ENCODE peak calls at places on chromosome 22, in nine cellular contexts. One of them, this sample, is unnamed. For H3K36me3, the result is how much of the 10 kb centered on the place peaks cover.

GRCh38 chr22:20758688-20759087 is 15.2 kb upstream of the SERPIND1 start:
- DNase-seq in PC-9: no peak
- DNase-seq in mammary epithelial cell: no peak
- DNase-seq in HCT116: no peak
- DNase-seq in GM23248: no peak
- DNase-seq in hepatocyte: no peak
- DNase-seq in MM.1S: no peak
- DNase-seq in fibroblast of lung: no peak
- DNase-seq in PC-3: no peak
- DNase-seq in this sample: peak

GRCh38 chr22:49046546-49047305 is 780.9 kb downstream of the BRD1 start:
- DNase-seq in GM23248: no peak
- DNase-seq in PC-3: no peak
- DNase-seq in fibroblast of lung: no peak
- DNase-seq in PC-9: peak
- DNase-seq in MM.1S: peak
- DNase-seq in mammary epithelial cell: no peak
- DNase-seq in hepatocyte: peak
- DNase-seq in HCT116: peak
- DNase-seq in this sample: peak

GRCh38 chr22:30694171-30694637 is 470 bp upstream of the OSBP2 start:
- DNase-seq in GM23248: peak
- DNase-seq in mammary epithelial cell: peak
- DNase-seq in hepatocyte: peak
- DNase-seq in HCT116: peak
- DNase-seq in fibroblast of lung: peak
- DNase-seq in PC-3: peak
- DNase-seq in MM.1S: peak
- DNase-seq in PC-9: peak
- DNase-seq in this sample: peak

GRCh38 chr22:38230108-38230825 is 28.5 kb downstream of the MAFF start:
- DNase-seq in PC-3: peak
- DNase-seq in GM23248: peak
- DNase-seq in MM.1S: no peak
- DNase-seq in fibroblast of lung: no peak
- DNase-seq in HCT116: no peak
- DNase-seq in PC-9: no peak
- DNase-seq in hepatocyte: peak
- DNase-seq in mammary epithelial cell: no peak
- DNase-seq in this sample: peak

GRCh38 chr22:37492428-37493344 is 6.5 kb upstream of the MFNG start:
- DNase-seq in mammary epithelial cell: peak
- DNase-seq in HCT116: no peak
- DNase-seq in PC-9: peak
- DNase-seq in hepatocyte: no peak
- DNase-seq in PC-3: peak
- DNase-seq in GM23248: peak
- DNase-seq in fibroblast of lung: peak
- DNase-seq in MM.1S: peak
- DNase-seq in this sample: peak

GRCh38 chr22:31343235-31344191 is 2.6 kb downstream of the PATZ1 start:
- DNase-seq in MM.1S: no peak
- DNase-seq in hepatocyte: peak
- DNase-seq in HCT116: no peak
- DNase-seq in mammary epithelial cell: peak
- DNase-seq in PC-9: peak
- DNase-seq in PC-3: peak
- DNase-seq in fibroblast of lung: no peak
- DNase-seq in GM23248: no peak
- DNase-seq in this sample: peak

GRCh38 chr22:49935561-49935960 is 17.1 kb downstream of the CRELD2 start:
- DNase-seq in PC-9: no peak
- DNase-seq in hepatocyte: peak
- DNase-seq in fibroblast of lung: no peak
- DNase-seq in PC-3: no peak
- DNase-seq in MM.1S: no peak
- DNase-seq in mammary epithelial cell: no peak
- DNase-seq in HCT116: no peak
- DNase-seq in GM23248: no peak
- DNase-seq in this sample: peak

GRCh38 chr22:21936151-21936778 is 16.4 kb downstream of the PPM1F start:
- DNase-seq in hepatocyte: no peak
- DNase-seq in MM.1S: no peak
- DNase-seq in HCT116: no peak
- DNase-seq in GM23248: peak
- DNase-seq in PC-3: no peak
- DNase-seq in mammary epithelial cell: no peak
- DNase-seq in PC-9: no peak
- DNase-seq in fibroblast of lung: no peak
- DNase-seq in this sample: no peak

GRCh38 chr22:44380716-44381500 is 68.2 kb upstream of the SHISAL1 start:
- DNase-seq in PC-3: no peak
- DNase-seq in mammary epithelial cell: no peak
- DNase-seq in MM.1S: no peak
- DNase-seq in GM23248: peak
- DNase-seq in HCT116: no peak
- DNase-seq in PC-9: no peak
- DNase-seq in hepatocyte: no peak
- DNase-seq in fibroblast of lung: no peak
- DNase-seq in this sample: no peak

GRCh38 chr22:49491726-49492125 is 335.9 kb downstream of the BRD1 start:
- DNase-seq in fibroblast of lung: no peak
- DNase-seq in MM.1S: no peak
- DNase-seq in mammary epithelial cell: no peak
- DNase-seq in GM23248: no peak
- DNase-seq in PC-9: no peak
- DNase-seq in PC-3: no peak
- DNase-seq in hepatocyte: no peak
- DNase-seq in HCT116: no peak
- DNase-seq in this sample: no peak

GRCh38 chr22:37846433-37846832 is 2.3 kb upstream of the ANKRD54 start:
- DNase-seq in hepatocyte: no peak
- DNase-seq in PC-3: no peak
- DNase-seq in HCT116: no peak
- DNase-seq in mammary epithelial cell: no peak
- DNase-seq in MM.1S: no peak
- DNase-seq in PC-9: no peak
- DNase-seq in fibroblast of lung: no peak
- DNase-seq in GM23248: no peak
- DNase-seq in this sample: no peak

GRCh38 chr22:35425971-35426800 is 26.2 kb downstream of the MCM5 start:
- DNase-seq in GM23248: peak
- DNase-seq in PC-9: peak
- DNase-seq in PC-3: peak
- DNase-seq in hepatocyte: peak
- DNase-seq in MM.1S: no peak
- DNase-seq in HCT116: no peak
- DNase-seq in mammary epithelial cell: no peak
- DNase-seq in fibroblast of lung: peak
- DNase-seq in this sample: peak

GRCh38 chr22:40325315-40325714 is 21.0 kb upstream of the ADSL start:
- DNase-seq in MM.1S: no peak
- DNase-seq in GM23248: no peak
- DNase-seq in PC-3: no peak
- DNase-seq in hepatocyte: no peak
- DNase-seq in fibroblast of lung: no peak
- DNase-seq in mammary epithelial cell: no peak
- DNase-seq in PC-9: no peak
- DNase-seq in HCT116: no peak
- DNase-seq in this sample: no peak

GRCh38 chr22:36463783-36464184 is 17.7 kb downstream of the TXN2 start:
- DNase-seq in MM.1S: no peak
- DNase-seq in GM23248: no peak
- DNase-seq in PC-9: no peak
- DNase-seq in mammary epithelial cell: no peak
- DNase-seq in fibroblast of lung: no peak
- DNase-seq in hepatocyte: no peak
- DNase-seq in HCT116: no peak
- DNase-seq in PC-3: no peak
- DNase-seq in this sample: no peak
- TF ChIP-seq EZH2 in MM.1S: no peak
- TF ChIP-seq EZH2 in GM23248: no peak
- TF ChIP-seq EZH2 in PC-9: no peak
- TF ChIP-seq EZH2 in mammary epithelial cell: no peak
- TF ChIP-seq EZH2 in fibroblast of lung: no peak
- TF ChIP-seq EZH2 in hepatocyte: no peak
- TF ChIP-seq EZH2 in HCT116: no peak
- TF ChIP-seq EZH2 in PC-3: no peak
- TF ChIP-seq EZH2 in this sample: no peak

DNA sequence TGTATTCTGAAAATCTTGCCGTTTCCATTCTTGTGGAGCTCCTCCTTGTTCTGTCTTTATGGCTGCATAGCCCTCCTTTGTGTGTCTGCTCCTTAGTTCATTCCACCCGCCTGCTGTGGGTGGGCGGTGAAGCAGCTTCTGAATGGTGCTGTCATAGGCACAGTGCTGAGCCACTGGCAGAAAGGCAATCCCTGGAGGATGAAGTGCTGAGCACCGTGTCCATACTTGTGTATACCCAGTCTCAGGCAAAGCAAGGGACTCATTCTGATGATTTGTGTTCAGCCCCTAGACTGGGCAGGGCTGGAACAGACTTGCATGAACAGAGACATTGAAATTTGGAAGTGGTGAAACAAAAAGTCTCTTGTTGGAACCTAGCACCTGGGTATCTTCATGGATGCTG is 134.9 kb downstream of the MYO18B start:
- DNase-seq in MM.1S: no peak
- DNase-seq in mammary epithelial cell: peak
- DNase-seq in HCT116: no peak
- DNase-seq in PC-3: no peak
- DNase-seq in fibroblast of lung: no peak
- DNase-seq in PC-9: no peak
- DNase-seq in hepatocyte: no peak
- DNase-seq in GM23248: no peak
- DNase-seq in this sample: no peak
- H3K36me3 ChIP-seq in MM.1S: under half
- H3K36me3 ChIP-seq in mammary epithelial cell: under half
- H3K36me3 ChIP-seq in HCT116: under half
- H3K36me3 ChIP-seq in PC-3: under half
- H3K36me3 ChIP-seq in fibroblast of lung: under half
- H3K36me3 ChIP-seq in PC-9: under half
- H3K36me3 ChIP-seq in hepatocyte: under half
- H3K36me3 ChIP-seq in GM23248: under half
- H3K36me3 ChIP-seq in this sample: under half

GRCh38 chr22:29480262-29480511 is 169 bp downstream of the NEFH start:
- DNase-seq in HCT116: no peak
- DNase-seq in PC-3: no peak
- DNase-seq in hepatocyte: no peak
- DNase-seq in PC-9: no peak
- DNase-seq in GM23248: no peak
- DNase-seq in mammary epithelial cell: no peak
- DNase-seq in MM.1S: no peak
- DNase-seq in fibroblast of lung: no peak
- DNase-seq in this sample: no peak
- TF ChIP-seq EZH2 in HCT116: no peak
- TF ChIP-seq EZH2 in PC-3: no peak
- TF ChIP-seq EZH2 in hepatocyte: peak
- TF ChIP-seq EZH2 in PC-9: no peak
- TF ChIP-seq EZH2 in GM23248: peak
- TF ChIP-seq EZH2 in mammary epithelial cell: no peak
- TF ChIP-seq EZH2 in MM.1S: no peak
- TF ChIP-seq EZH2 in fibroblast of lung: no peak
- TF ChIP-seq EZH2 in this sample: no peak

DNA sequence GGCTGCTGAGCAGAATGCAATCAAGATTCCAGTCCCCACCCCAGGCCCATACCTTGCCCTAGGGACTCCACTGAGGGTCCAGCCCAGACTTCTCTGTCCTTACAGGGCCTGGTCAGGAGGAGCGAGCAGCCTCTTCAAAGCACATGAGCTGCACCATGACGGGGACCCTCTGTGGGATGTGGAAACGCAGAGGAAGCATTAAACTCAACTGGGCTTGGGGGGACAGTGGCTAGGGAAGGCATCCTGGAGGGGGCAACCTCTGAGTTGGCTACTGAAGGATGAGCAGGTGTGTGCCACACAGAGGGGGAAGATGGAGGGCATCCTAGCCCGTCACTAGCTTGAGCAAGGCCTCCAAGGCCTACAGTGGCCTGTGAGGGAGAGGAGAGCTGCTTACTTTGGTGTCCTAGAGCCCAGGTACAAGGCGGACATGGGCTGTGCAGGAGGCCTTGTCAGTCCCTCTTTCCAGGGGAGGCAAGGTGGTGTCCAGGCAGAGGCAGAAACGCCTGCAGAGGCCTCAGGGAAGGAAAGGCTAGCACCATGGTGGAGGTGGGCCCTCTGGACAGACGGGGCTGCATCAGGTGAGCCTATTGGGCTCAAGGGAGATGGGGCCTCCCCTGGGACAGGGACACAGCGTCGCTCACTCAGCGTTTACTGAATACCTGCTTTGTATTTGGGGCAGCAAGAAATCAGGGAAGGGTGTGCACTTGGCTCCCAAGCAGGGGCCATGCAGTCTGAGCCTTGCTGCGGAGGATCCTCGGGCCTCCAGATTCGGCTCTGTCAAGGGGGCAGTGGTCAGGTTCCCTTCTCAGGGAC is 14.3 kb downstream of the TTC38 start:
- DNase-seq in hepatocyte: no peak
- DNase-seq in GM23248: no peak
- DNase-seq in PC-9: no peak
- DNase-seq in HCT116: no peak
- DNase-seq in PC-3: no peak
- DNase-seq in fibroblast of lung: no peak
- DNase-seq in MM.1S: no peak
- DNase-seq in mammary epithelial cell: no peak
- DNase-seq in this sample: no peak
- H3K36me3 ChIP-seq in hepatocyte: under half
- H3K36me3 ChIP-seq in GM23248: under half
- H3K36me3 ChIP-seq in PC-9: under half
- H3K36me3 ChIP-seq in HCT116: under half
- H3K36me3 ChIP-seq in PC-3: under half
- H3K36me3 ChIP-seq in fibroblast of lung: under half
- H3K36me3 ChIP-seq in MM.1S: under half
- H3K36me3 ChIP-seq in mammary epithelial cell: under half
- H3K36me3 ChIP-seq in this sample: under half

DNA sequence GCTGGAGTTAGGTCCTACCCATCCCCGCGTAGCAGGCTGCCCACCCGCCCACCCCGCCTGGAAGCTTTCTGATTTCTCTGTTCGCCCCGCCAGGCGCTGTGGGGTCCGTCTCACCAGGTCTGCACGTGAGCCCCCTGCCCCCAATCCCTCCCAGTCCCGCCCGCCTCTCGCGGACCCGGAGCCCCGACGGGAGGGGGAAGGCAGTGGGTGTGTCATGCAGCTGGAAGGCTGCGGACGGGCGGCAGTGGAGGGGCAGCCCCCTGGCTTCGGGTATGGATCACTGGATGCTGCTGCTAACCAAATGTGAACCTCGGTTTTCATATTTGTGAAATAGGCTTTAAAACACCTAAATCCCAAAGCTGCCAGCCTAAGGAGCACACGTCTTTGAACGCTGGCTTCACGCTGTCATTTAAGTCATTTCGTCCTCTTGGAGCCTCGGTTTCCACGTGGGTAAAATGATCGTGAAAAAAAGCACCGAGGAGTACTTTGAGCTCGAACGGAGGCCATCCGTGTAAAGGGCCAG is 568 bp upstream of the BIK start:
- DNase-seq in hepatocyte: no peak
- DNase-seq in mammary epithelial cell: no peak
- DNase-seq in PC-9: no peak
- DNase-seq in HCT116: no peak
- DNase-seq in GM23248: peak
- DNase-seq in PC-3: no peak
- DNase-seq in MM.1S: no peak
- DNase-seq in fibroblast of lung: no peak
- DNase-seq in this sample: no peak
- TF ChIP-seq EZH2 in hepatocyte: no peak
- TF ChIP-seq EZH2 in mammary epithelial cell: peak
- TF ChIP-seq EZH2 in PC-9: no peak
- TF ChIP-seq EZH2 in HCT116: no peak
- TF ChIP-seq EZH2 in GM23248: peak
- TF ChIP-seq EZH2 in PC-3: no peak
- TF ChIP-seq EZH2 in MM.1S: no peak
- TF ChIP-seq EZH2 in fibroblast of lung: no peak
- TF ChIP-seq EZH2 in this sample: no peak